ENCODE peak calls at places on chromosome 22, in four cellular contexts. One of them, this sample, is unnamed.

GRCh38 chr22:36469094-36469710 is 12.2 kb downstream of the TXN2 start:
- DNase-seq in GM12891: no peak
- DNase-seq in transverse colon: no peak
- DNase-seq in sigmoid colon: peak
- DNase-seq in this sample: no peak

GRCh38 chr22:39090426-39091064 is 6.5 kb upstream of the APOBEC3H start:
- DNase-seq in GM12891: no peak
- DNase-seq in transverse colon: peak
- DNase-seq in sigmoid colon: no peak
- DNase-seq in this sample: no peak

GRCh38 chr22:32788884-32789624 is 12.5 kb upstream of the TIMP3 start:
- DNase-seq in GM12891: no peak
- DNase-seq in transverse colon: no peak
- DNase-seq in sigmoid colon: peak
- DNase-seq in this sample: no peak

GRCh38 chr22:36783743-36784142 is 7.8 kb upstream of the IFT27 start:
- DNase-seq in GM12891: no peak
- DNase-seq in transverse colon: no peak
- DNase-seq in sigmoid colon: no peak
- DNase-seq in this sample: no peak

GRCh38 chr22:17880468-17880867 is 106.2 kb upstream of the BID start:
- DNase-seq in GM12891: no peak
- DNase-seq in transverse colon: no peak
- DNase-seq in sigmoid colon: no peak
- DNase-seq in this sample: no peak

GRCh38 chr22:47422736-47423135 is 660.3 kb downstream of the TBC1D22A start:
- DNase-seq in GM12891: no peak
- DNase-seq in transverse colon: no peak
- DNase-seq in sigmoid colon: no peak
- DNase-seq in this sample: no peak

GRCh38 chr22:18032455-18033101 is 8.2 kb upstream of the MICAL3 start:
- DNase-seq in GM12891: no peak
- DNase-seq in transverse colon: no peak
- DNase-seq in sigmoid colon: no peak
- DNase-seq in this sample: no peak

GRCh38 chr22:38609371-38609770 is 39.4 kb upstream of the DMC1 start:
- DNase-seq in GM12891: no peak
- DNase-seq in transverse colon: no peak
- DNase-seq in sigmoid colon: no peak
- DNase-seq in this sample: no peak

GRCh38 chr22:42277988-42278776 is 7.7 kb upstream of the TCF20 start:
- DNase-seq in GM12891: no peak
- DNase-seq in transverse colon: no peak
- DNase-seq in sigmoid colon: peak
- DNase-seq in this sample: no peak

GRCh38 chr22:40857309-40857851 is 432 bp downstream of the XPNPEP3 start:
- DNase-seq in GM12891: no peak
- DNase-seq in transverse colon: no peak
- DNase-seq in sigmoid colon: no peak
- DNase-seq in this sample: no peak

GRCh38 chr22:31055322-31056159 is 25.6 kb upstream of the SMTN start:
- DNase-seq in GM12891: no peak
- DNase-seq in transverse colon: peak
- DNase-seq in sigmoid colon: peak
- DNase-seq in this sample: peak

GRCh38 chr22:27752771-27753170 is 48.8 kb downstream of the MN1 start:
- DNase-seq in GM12891: no peak
- DNase-seq in transverse colon: no peak
- DNase-seq in sigmoid colon: peak
- DNase-seq in this sample: no peak

GRCh38 chr22:37121887-37122591 is 12.5 kb upstream of the TMPRSS6 start:
- DNase-seq in GM12891: peak
- DNase-seq in transverse colon: peak
- DNase-seq in sigmoid colon: no peak
- DNase-seq in this sample: no peak

GRCh38 chr22:41964106-41964494 is 5.1 kb upstream of the SEPTIN3 start:
- DNase-seq in GM12891: no peak
- DNase-seq in transverse colon: no peak
- DNase-seq in sigmoid colon: no peak
- DNase-seq in this sample: no peak

GRCh38 chr22:40463017-40463631 is 92.7 kb downstream of the SGSM3 start:
- DNase-seq in GM12891: no peak
- DNase-seq in transverse colon: peak
- DNase-seq in sigmoid colon: no peak
- DNase-seq in this sample: no peak

GRCh38 chr22:39545310-39546063 is 12.9 kb upstream of the RPS19BP1 start:
- DNase-seq in GM12891: no peak
- DNase-seq in transverse colon: peak
- DNase-seq in sigmoid colon: no peak
- DNase-seq in this sample: no peak

GRCh38 chr22:47713880-47714452 is 951.5 kb downstream of the TBC1D22A start:
- DNase-seq in GM12891: no peak
- DNase-seq in transverse colon: no peak
- DNase-seq in sigmoid colon: no peak
- DNase-seq in this sample: no peak

GRCh38 chr22:37633693-37634504 is 5.6 kb upstream of the SH3BP1 start:
- DNase-seq in GM12891: peak
- DNase-seq in transverse colon: peak
- DNase-seq in sigmoid colon: peak
- DNase-seq in this sample: no peak

GRCh38 chr22:17199131-17199731 is 20.0 kb downstream of the ADA2 start:
- DNase-seq in GM12891: no peak
- DNase-seq in transverse colon: no peak
- DNase-seq in sigmoid colon: no peak
- DNase-seq in this sample: no peak

GRCh38 chr22:47296405-47297260 is 534.2 kb downstream of the TBC1D22A start:
- DNase-seq in GM12891: no peak
- DNase-seq in transverse colon: no peak
- DNase-seq in sigmoid colon: no peak
- DNase-seq in this sample: no peak

GRCh38 chr22:36734171-36735058 is 30.9 kb upstream of the CACNG2 start:
- DNase-seq in GM12891: no peak
- DNase-seq in transverse colon: no peak
- DNase-seq in sigmoid colon: peak
- DNase-seq in this sample: no peak

GRCh38 chr22:37880668-37881440 is 25.2 kb upstream of the MICALL1 start:
- DNase-seq in GM12891: no peak
- DNase-seq in transverse colon: no peak
- DNase-seq in sigmoid colon: no peak
- DNase-seq in this sample: no peak

GRCh38 chr22:37381489-37381888 is 45.8 kb downstream of the ELFN2 start:
- DNase-seq in GM12891: no peak
- DNase-seq in transverse colon: no peak
- DNase-seq in sigmoid colon: no peak
- DNase-seq in this sample: no peak

GRCh38 chr22:27561301-27561820 is 240.2 kb downstream of the MN1 start:
- DNase-seq in GM12891: no peak
- DNase-seq in transverse colon: no peak
- DNase-seq in sigmoid colon: no peak
- DNase-seq in this sample: no peak

GRCh38 chr22:28051787-28052356 is 132.8 kb upstream of the PITPNB start:
- DNase-seq in GM12891: no peak
- DNase-seq in transverse colon: peak
- DNase-seq in sigmoid colon: peak
- DNase-seq in this sample: peak

GRCh38 chr22:48629631-48630443 is 1197.8 kb downstream of the BRD1 start:
- DNase-seq in GM12891: no peak
- DNase-seq in transverse colon: no peak
- DNase-seq in sigmoid colon: no peak
- DNase-seq in this sample: no peak

GRCh38 chr22:27851974-27852713 is 50.6 kb upstream of the MN1 start:
- DNase-seq in GM12891: no peak
- DNase-seq in transverse colon: no peak
- DNase-seq in sigmoid colon: peak
- DNase-seq in this sample: no peak

GRCh38 chr22:37354271-37355069 is 72.2 kb downstream of the CYTH4 start:
- DNase-seq in GM12891: no peak
- DNase-seq in transverse colon: no peak
- DNase-seq in sigmoid colon: no peak
- DNase-seq in this sample: no peak

GRCh38 chr22:48485144-48486135 is 1342.2 kb downstream of the BRD1 start:
- DNase-seq in GM12891: no peak
- DNase-seq in transverse colon: no peak
- DNase-seq in sigmoid colon: peak
- DNase-seq in this sample: no peak

GRCh38 chr22:39514373-39514973 is 5.9 kb upstream of the ATF4 start:
- DNase-seq in GM12891: no peak
- DNase-seq in transverse colon: peak
- DNase-seq in sigmoid colon: no peak
- DNase-seq in this sample: no peak

GRCh38 chr22:37604875-37605274 is 3.8 kb upstream of the GGA1 start:
- DNase-seq in GM12891: no peak
- DNase-seq in transverse colon: no peak
- DNase-seq in sigmoid colon: no peak
- DNase-seq in this sample: no peak

GRCh38 chr22:21758465-21758864 is 22.9 kb upstream of the YPEL1 start:
- DNase-seq in GM12891: no peak
- DNase-seq in transverse colon: no peak
- DNase-seq in sigmoid colon: no peak
- DNase-seq in this sample: no peak

GRCh38 chr22:21753374-21754111 is 17.9 kb upstream of the YPEL1 start:
- DNase-seq in GM12891: no peak
- DNase-seq in transverse colon: no peak
- DNase-seq in sigmoid colon: no peak
- DNase-seq in this sample: no peak

GRCh38 chr22:21754523-21755128 is 19.0 kb upstream of the YPEL1 start:
- DNase-seq in GM12891: peak
- DNase-seq in transverse colon: no peak
- DNase-seq in sigmoid colon: peak
- DNase-seq in this sample: no peak

GRCh38 chr22:21758056-21758455 is 22.5 kb upstream of the YPEL1 start:
- DNase-seq in GM12891: no peak
- DNase-seq in transverse colon: no peak
- DNase-seq in sigmoid colon: no peak
- DNase-seq in this sample: no peak

DNA sequence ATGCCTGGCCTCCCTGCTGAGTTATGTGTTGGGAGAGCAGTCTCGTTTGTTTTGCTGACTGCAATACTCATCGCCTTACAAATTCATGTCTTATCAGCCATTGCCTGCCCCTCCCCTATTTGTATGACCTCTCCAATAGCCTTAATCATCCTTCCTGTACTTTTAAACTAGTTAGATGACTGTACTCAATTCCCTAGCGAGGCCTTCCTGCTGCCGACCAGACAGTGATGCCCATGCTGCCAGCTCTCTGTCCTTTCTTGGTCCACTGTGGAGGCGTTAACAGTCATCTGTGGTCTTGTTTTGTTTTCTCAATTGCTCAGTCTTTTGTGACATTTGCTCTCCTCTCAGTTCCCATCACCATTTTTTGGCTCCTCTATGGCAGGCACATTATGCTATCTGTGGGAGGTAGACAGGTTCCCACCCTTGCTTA is 20.3 kb upstream of the YPEL1 start:
- DNase-seq in GM12891: no peak
- DNase-seq in transverse colon: no peak
- DNase-seq in sigmoid colon: no peak
- DNase-seq in this sample: no peak
- TF ChIP-seq POLR2AphosphoS5 in GM12891: no peak
- TF ChIP-seq POLR2AphosphoS5 in transverse colon: no peak
- TF ChIP-seq POLR2AphosphoS5 in sigmoid colon: no peak
- TF ChIP-seq POLR2AphosphoS5 in this sample: no peak

DNA sequence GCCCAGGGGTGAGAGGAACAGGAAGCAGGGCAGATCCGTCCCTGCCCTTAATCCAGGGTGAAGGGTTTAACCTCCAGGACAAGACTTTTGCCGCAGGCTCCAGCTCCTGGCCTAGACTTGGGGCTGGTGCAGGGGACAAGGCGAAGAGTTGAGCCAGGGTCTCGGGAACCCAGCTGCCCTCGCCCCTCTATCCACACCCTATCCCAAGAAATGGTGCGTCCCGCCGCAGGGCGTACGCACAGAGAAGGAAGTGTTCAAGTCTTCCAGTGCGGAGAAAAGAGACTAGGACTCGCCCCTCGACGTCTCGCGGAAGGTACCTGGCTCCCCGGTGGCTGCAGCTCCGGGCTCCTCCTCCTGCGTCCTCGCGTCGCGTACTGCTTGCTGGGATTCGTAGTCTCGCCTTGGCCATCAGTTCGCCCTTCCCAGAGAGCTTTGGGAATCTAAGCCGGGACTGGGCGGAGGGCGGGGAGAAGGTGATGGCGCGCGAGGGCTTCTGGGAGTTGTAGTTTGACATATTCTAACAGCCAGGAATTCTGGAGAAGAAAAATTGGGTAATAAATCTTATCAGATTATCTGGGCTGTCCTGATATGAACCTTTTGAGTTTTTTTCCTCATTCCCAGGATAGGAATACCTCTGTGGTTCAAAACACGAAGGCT is at the start of gene ZMAT5:
- DNase-seq in GM12891: peak
- DNase-seq in transverse colon: peak
- DNase-seq in sigmoid colon: peak
- DNase-seq in this sample: peak
- TF ChIP-seq POLR2AphosphoS5 in GM12891: peak
- TF ChIP-seq POLR2AphosphoS5 in transverse colon: peak
- TF ChIP-seq POLR2AphosphoS5 in sigmoid colon: peak
- TF ChIP-seq POLR2AphosphoS5 in this sample: peak

GRCh38 chr22:29255064-29255621 is 12.6 kb downstream of the RHBDD3 start:
- DNase-seq in GM12891: no peak
- DNase-seq in transverse colon: no peak
- DNase-seq in sigmoid colon: no peak
- DNase-seq in this sample: no peak
- TF ChIP-seq POLR2AphosphoS5 in GM12891: no peak
- TF ChIP-seq POLR2AphosphoS5 in transverse colon: no peak
- TF ChIP-seq POLR2AphosphoS5 in sigmoid colon: no peak
- TF ChIP-seq POLR2AphosphoS5 in this sample: no peak

GRCh38 chr22:46117206-46118199 is 32.8 kb upstream of the PPARA start:
- DNase-seq in GM12891: no peak
- DNase-seq in transverse colon: no peak
- DNase-seq in sigmoid colon: no peak
- DNase-seq in this sample: no peak
- TF ChIP-seq POLR2AphosphoS5 in GM12891: no peak
- TF ChIP-seq POLR2AphosphoS5 in transverse colon: no peak
- TF ChIP-seq POLR2AphosphoS5 in sigmoid colon: no peak
- TF ChIP-seq POLR2AphosphoS5 in this sample: no peak

GRCh38 chr22:49936018-49936972 is 17.9 kb downstream of the CRELD2 start:
- DNase-seq in GM12891: peak
- DNase-seq in transverse colon: peak
- DNase-seq in sigmoid colon: peak
- DNase-seq in this sample: no peak
- TF ChIP-seq POLR2AphosphoS5 in GM12891: no peak
- TF ChIP-seq POLR2AphosphoS5 in transverse colon: peak
- TF ChIP-seq POLR2AphosphoS5 in sigmoid colon: peak
- TF ChIP-seq POLR2AphosphoS5 in this sample: peak

This sample was measured in SK-N-MC.